ENCODE peak calls at places on chromosomes 11 and 22, in six cellular contexts. Z is NCI-H1105; Q is stimulated activated CD8-positive, alpha-beta memory T cell treated with anti-CD3 and anti-CD28 coated beads, Interleukin-12 subunit alpha, Interleukin-12 subunit beta, amount 100 ng/mL, for 1 hour; T is activated T-cell treated with anti-CD3 and anti-CD28 coated beads for 1 hour; P is GDM1; F is NCI-H187 treated with DMSO at 0.1 percent for 48 hours. A is an unnamed sample.

GRCh38 chr11:61773356-61773755 is 19.0 kb downstream of the TMEM258 start:
- DNase-seq in Z (no peak), Q (no peak), T (no peak), P (no peak), F (no peak), A (no peak)

GRCh38 chr22:17366830-17367229 is 2.4 kb upstream of the CECR2 start:
- DNase-seq in Z (no peak), Q (no peak), T (no peak), P (no peak), F (no peak), A (no peak)

GRCh38 chr11:76120513-76121081 is 85.7 kb downstream of the WNT11 start:
- DNase-seq in Z (no peak), Q (no peak), T (no peak), P (no peak), F (no peak), A (no peak)

GRCh38 chr22:39991164-39991860 is 3.4 kb upstream of the FAM83F start:
- DNase-seq in Z (no peak), Q (no peak), T (no peak), P (no peak), F (no peak), A (no peak)

GRCh38 chr11:18490319-18490718 is 34.7 kb downstream of the LDHAL6A start:
- DNase-seq in Z (no peak), Q (no peak), T (no peak), P (no peak), F (no peak), A (no peak)

GRCh38 chr11:12119502-12119901 is 9.1 kb downstream of the MICAL2 start:
- DNase-seq in Z (no peak), Q (no peak), T (no peak), P (no peak), F (peak), A (no peak)

GRCh38 chr11:97814325-97814959 is 1206.3 kb upstream of the CNTN5 start:
- DNase-seq in Z (no peak), Q (no peak), T (no peak), P (no peak), F (no peak), A (no peak)

GRCh38 chr11:59556883-59557205 is 45.5 kb downstream of the OR4D9 start:
- DNase-seq in Z (no peak), Q (no peak), T (no peak), P (no peak), F (no peak), A (no peak)

GRCh38 chr11:79617561-79617960 is 176.7 kb upstream of the TENM4 start:
- DNase-seq in Z (no peak), Q (no peak), T (no peak), P (no peak), F (no peak), A (no peak)